ENCODE peak calls at places on chromosome 17, in nine cellular contexts. R is HFF-Myc; V is stimulated activated CD4-positive, alpha-beta T cell treated with anti-CD3 and anti-CD28 coated beads, Interleukin-2, amount 100 ng/mL, for 48 hours; K is germinal center; T is NCI-H1092 treated with DMSO at 0.1 percent for 48 hours; A is AG04449; X is mucosa of gallbladder; E is LHCN-M2; D is cardiac fibroblast. O is an unnamed sample.

GRCh38 chr17:79740413-79740812 is 9.7 kb downstream of the ENPP7 start:
- DNase-seq in R (no peak), V (no peak), D (peak), K (no peak), X (no peak), A (no peak), T (no peak), E (no peak), O (no peak)

GRCh38 chr17:12522743-12523181 is 142.9 kb upstream of the MYOCD start:
- DNase-seq in T (no peak), A (peak), X (no peak), R (peak), V (no peak), K (no peak), D (peak), E (peak), O (no peak)

GRCh38 chr17:1005361-1005946 is 8.5 kb downstream of the TIMM22 start:
- DNase-seq in T (peak), A (no peak), D (peak), X (peak), V (no peak), R (no peak), K (no peak), E (no peak), O (peak)

GRCh38 chr17:80751070-80751459 is 206.4 kb downstream of the RPTOR start:
- DNase-seq in D (no peak), R (no peak), K (no peak), V (no peak), T (no peak), E (peak), X (no peak), A (no peak), O (no peak)

GRCh38 chr17:29291163-29291752 is 2.7 kb downstream of the NUFIP2 start:
- DNase-seq in E (peak), K (peak), V (peak), T (peak), X (peak), R (peak), A (peak), D (peak), O (peak)

GRCh38 chr17:81030726-81031570 is 4.0 kb upstream of the BAIAP2 start:
- DNase-seq in D (peak), X (peak), T (peak), V (no peak), E (no peak), A (no peak), R (no peak), K (no peak), O (no peak)

GRCh38 chr17:81419333-81419885 is 24.2 kb downstream of the BAHCC1 start:
- DNase-seq in A (peak), R (no peak), V (no peak), E (peak), D (peak), X (peak), K (no peak), T (peak), O (no peak)

GRCh38 chr17:80786887-80787286 is 204.8 kb upstream of the CHMP6 start:
- DNase-seq in V (no peak), A (no peak), T (no peak), X (no peak), K (no peak), E (no peak), R (no peak), D (no peak), O (no peak)

GRCh38 chr17:70072900-70073299 is 2.1 kb upstream of the KCNJ16 start:
- DNase-seq in K (no peak), D (no peak), R (no peak), V (no peak), T (no peak), A (no peak), X (no peak), E (no peak), O (no peak)

GRCh38 chr17:66255527-66255971 is 26.3 kb upstream of the APOH start:
- DNase-seq in E (no peak), A (no peak), T (peak), K (no peak), X (no peak), D (no peak), V (no peak), R (no peak), O (no peak)

GRCh38 chr17:46061435-46061834 is 62.4 kb downstream of the STH start:
- DNase-seq in A (no peak), E (peak), R (no peak), D (peak), X (no peak), T (peak), K (no peak), V (no peak), O (no peak)

GRCh38 chr17:80187090-80187489 is 17.3 kb downstream of the CARD14 start:
- DNase-seq in E (peak), K (no peak), R (no peak), D (peak), T (no peak), A (no peak), X (no peak), V (no peak), O (no peak)

GRCh38 chr17:20955437-20956323 is 87.1 kb downstream of the USP22 start:
- DNase-seq in V (no peak), R (no peak), D (peak), A (no peak), T (no peak), K (no peak), E (peak), X (peak), O (no peak)